ENCODE peak calls at places on chromosomes 11 and 22, in six cellular contexts. One of them, this sample, is unnamed.

GRCh38 chr11:73322111-73322985 is 14.3 kb downstream of the ARHGEF17 start:
- DNase-seq in cardiac muscle cell: peak
- DNase-seq in hepatocyte: no peak
- DNase-seq in brain microvascular endothelial cell: peak
- DNase-seq in fibroblast of mammary gland: peak
- DNase-seq in Caco-2: no peak
- DNase-seq in this sample: no peak

GRCh38 chr11:125772834-125773505 is 5.7 kb downstream of the PATE2 start:
- DNase-seq in Caco-2: no peak
- DNase-seq in hepatocyte: no peak
- DNase-seq in fibroblast of mammary gland: peak
- DNase-seq in cardiac muscle cell: peak
- DNase-seq in brain microvascular endothelial cell: peak
- DNase-seq in this sample: peak

GRCh38 chr22:17871726-17872458 is 97.6 kb upstream of the BID start:
- DNase-seq in brain microvascular endothelial cell: no peak
- DNase-seq in fibroblast of mammary gland: no peak
- DNase-seq in hepatocyte: no peak
- DNase-seq in Caco-2: no peak
- DNase-seq in cardiac muscle cell: no peak
- DNase-seq in this sample: no peak

GRCh38 chr11:19872526-19873135 is 160.0 kb downstream of the NAV2 start:
- DNase-seq in cardiac muscle cell: no peak
- DNase-seq in hepatocyte: no peak
- DNase-seq in brain microvascular endothelial cell: no peak
- DNase-seq in Caco-2: no peak
- DNase-seq in fibroblast of mammary gland: no peak
- DNase-seq in this sample: no peak

GRCh38 chr11:80855975-80856524 is 1415.2 kb upstream of the TENM4 start:
- DNase-seq in hepatocyte: no peak
- DNase-seq in cardiac muscle cell: peak
- DNase-seq in brain microvascular endothelial cell: peak
- DNase-seq in Caco-2: no peak
- DNase-seq in fibroblast of mammary gland: peak
- DNase-seq in this sample: peak

GRCh38 chr11:68579455-68579854 is 104.9 kb upstream of the GAL start:
- DNase-seq in hepatocyte: no peak
- DNase-seq in cardiac muscle cell: no peak
- DNase-seq in Caco-2: no peak
- DNase-seq in brain microvascular endothelial cell: peak
- DNase-seq in fibroblast of mammary gland: peak
- DNase-seq in this sample: no peak

GRCh38 chr11:64090811-64091516 is 55.2 kb downstream of the FLRT1 start:
- DNase-seq in brain microvascular endothelial cell: no peak
- DNase-seq in Caco-2: no peak
- DNase-seq in cardiac muscle cell: peak
- DNase-seq in hepatocyte: no peak
- DNase-seq in fibroblast of mammary gland: peak
- DNase-seq in this sample: no peak

GRCh38 chr11:110715541-110715940 is 3.3 kb upstream of the ARHGAP20 start:
- DNase-seq in brain microvascular endothelial cell: no peak
- DNase-seq in fibroblast of mammary gland: peak
- DNase-seq in cardiac muscle cell: peak
- DNase-seq in Caco-2: no peak
- DNase-seq in hepatocyte: no peak
- DNase-seq in this sample: no peak

GRCh38 chr11:115613986-115614625 is 109.9 kb upstream of the CADM1 start:
- DNase-seq in fibroblast of mammary gland: peak
- DNase-seq in brain microvascular endothelial cell: peak
- DNase-seq in cardiac muscle cell: peak
- DNase-seq in Caco-2: no peak
- DNase-seq in hepatocyte: peak
- DNase-seq in this sample: no peak

GRCh38 chr11:4607782-4608666 is at the start of gene TRIM68:
- DNase-seq in Caco-2: peak
- DNase-seq in cardiac muscle cell: peak
- DNase-seq in fibroblast of mammary gland: peak
- DNase-seq in brain microvascular endothelial cell: peak
- DNase-seq in hepatocyte: peak
- DNase-seq in this sample: peak

GRCh38 chr11:47215366-47215925 is 672 bp downstream of the DDB2 start:
- DNase-seq in Caco-2: no peak
- DNase-seq in brain microvascular endothelial cell: no peak
- DNase-seq in cardiac muscle cell: no peak
- DNase-seq in hepatocyte: no peak
- DNase-seq in fibroblast of mammary gland: no peak
- DNase-seq in this sample: no peak

GRCh38 chr11:68213135-68213515 is at the start of gene KMT5B:
- DNase-seq in cardiac muscle cell: peak
- DNase-seq in Caco-2: no peak
- DNase-seq in fibroblast of mammary gland: peak
- DNase-seq in brain microvascular endothelial cell: peak
- DNase-seq in hepatocyte: peak
- DNase-seq in this sample: no peak

GRCh38 chr22:40541300-40541699 is 95.2 kb downstream of the MRTFA start:
- DNase-seq in brain microvascular endothelial cell: no peak
- DNase-seq in hepatocyte: no peak
- DNase-seq in cardiac muscle cell: no peak
- DNase-seq in Caco-2: no peak
- DNase-seq in fibroblast of mammary gland: no peak
- DNase-seq in this sample: no peak

GRCh38 chr11:78659326-78660319 is 85.0 kb upstream of the NARS2 start:
- DNase-seq in Caco-2: peak
- DNase-seq in fibroblast of mammary gland: no peak
- DNase-seq in hepatocyte: no peak
- DNase-seq in cardiac muscle cell: no peak
- DNase-seq in brain microvascular endothelial cell: no peak
- DNase-seq in this sample: no peak

GRCh38 chr11:60912223-60912850 is 1.6 kb upstream of the TMEM109 start:
- DNase-seq in brain microvascular endothelial cell: no peak
- DNase-seq in Caco-2: peak
- DNase-seq in hepatocyte: no peak
- DNase-seq in fibroblast of mammary gland: no peak
- DNase-seq in cardiac muscle cell: no peak
- DNase-seq in this sample: no peak

DNA sequence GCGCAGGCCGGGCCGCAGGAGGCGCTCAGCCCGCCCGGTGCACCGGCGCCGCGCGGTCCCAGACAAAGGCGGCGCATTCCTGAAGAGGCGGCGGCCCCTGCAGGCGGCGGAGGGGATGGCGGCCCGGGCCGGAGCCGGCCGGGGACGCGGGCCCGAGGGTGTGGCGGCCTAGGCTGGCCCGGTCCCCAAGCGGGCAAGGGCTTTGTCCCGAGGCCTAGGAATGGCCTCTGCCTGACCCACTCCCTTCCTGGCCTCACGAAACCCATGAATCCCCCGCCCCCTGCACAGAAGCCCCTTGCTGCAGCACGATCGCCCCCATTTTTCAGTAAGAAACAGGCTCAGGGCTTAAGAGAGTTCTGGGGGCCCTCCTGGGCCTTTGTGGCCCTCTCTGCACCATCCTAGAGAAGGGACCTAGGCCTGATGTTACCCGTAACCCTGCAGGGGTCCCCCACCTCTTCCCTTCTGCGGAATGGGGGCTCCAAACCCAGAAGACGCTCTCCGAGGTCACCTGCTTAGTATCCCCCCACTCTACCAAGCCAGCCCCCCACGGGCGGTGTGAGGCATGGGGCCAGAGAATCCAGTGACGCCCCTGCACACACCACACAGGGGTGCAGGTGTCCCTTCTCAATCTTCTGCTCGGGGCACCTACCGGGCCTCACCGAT is 363 bp upstream of the RTN4R start:
- DNase-seq in Caco-2: peak
- DNase-seq in hepatocyte: peak
- DNase-seq in brain microvascular endothelial cell: no peak
- DNase-seq in cardiac muscle cell: peak
- DNase-seq in fibroblast of mammary gland: peak
- DNase-seq in this sample: no peak
- H3K4me3 ChIP-seq in Caco-2: peak
- H3K4me3 ChIP-seq in hepatocyte: no peak
- H3K4me3 ChIP-seq in brain microvascular endothelial cell: no peak
- H3K4me3 ChIP-seq in cardiac muscle cell: peak
- H3K4me3 ChIP-seq in fibroblast of mammary gland: no peak
- H3K4me3 ChIP-seq in this sample: peak

GRCh38 chr22:21725956-21726649 is 9.5 kb downstream of the YPEL1 start:
- DNase-seq in Caco-2: no peak
- DNase-seq in cardiac muscle cell: no peak
- DNase-seq in hepatocyte: no peak
- DNase-seq in fibroblast of mammary gland: no peak
- DNase-seq in brain microvascular endothelial cell: no peak
- DNase-seq in this sample: no peak

GRCh38 chr22:21727159-21727558 is 8.4 kb downstream of the YPEL1 start:
- DNase-seq in hepatocyte: no peak
- DNase-seq in brain microvascular endothelial cell: no peak
- DNase-seq in cardiac muscle cell: no peak
- DNase-seq in Caco-2: no peak
- DNase-seq in fibroblast of mammary gland: no peak
- DNase-seq in this sample: no peak

GRCh38 chr22:21727768-21728167 is 7.8 kb downstream of the YPEL1 start:
- DNase-seq in cardiac muscle cell: no peak
- DNase-seq in Caco-2: no peak
- DNase-seq in brain microvascular endothelial cell: no peak
- DNase-seq in fibroblast of mammary gland: no peak
- DNase-seq in hepatocyte: no peak
- DNase-seq in this sample: no peak

GRCh38 chr22:21728270-21728669 is 7.3 kb downstream of the YPEL1 start:
- DNase-seq in brain microvascular endothelial cell: no peak
- DNase-seq in hepatocyte: no peak
- DNase-seq in cardiac muscle cell: no peak
- DNase-seq in Caco-2: no peak
- DNase-seq in fibroblast of mammary gland: no peak
- DNase-seq in this sample: no peak

GRCh38 chr22:21726650-21727049 is 8.9 kb downstream of the YPEL1 start:
- DNase-seq in brain microvascular endothelial cell: no peak
- DNase-seq in hepatocyte: peak
- DNase-seq in fibroblast of mammary gland: no peak
- DNase-seq in Caco-2: peak
- DNase-seq in cardiac muscle cell: no peak
- DNase-seq in this sample: no peak
- TF ChIP-seq CTCF in brain microvascular endothelial cell: peak
- TF ChIP-seq CTCF in hepatocyte: peak
- TF ChIP-seq CTCF in fibroblast of mammary gland: no peak
- TF ChIP-seq CTCF in Caco-2: peak
- TF ChIP-seq CTCF in cardiac muscle cell: no peak
- TF ChIP-seq CTCF in this sample: peak

DNA sequence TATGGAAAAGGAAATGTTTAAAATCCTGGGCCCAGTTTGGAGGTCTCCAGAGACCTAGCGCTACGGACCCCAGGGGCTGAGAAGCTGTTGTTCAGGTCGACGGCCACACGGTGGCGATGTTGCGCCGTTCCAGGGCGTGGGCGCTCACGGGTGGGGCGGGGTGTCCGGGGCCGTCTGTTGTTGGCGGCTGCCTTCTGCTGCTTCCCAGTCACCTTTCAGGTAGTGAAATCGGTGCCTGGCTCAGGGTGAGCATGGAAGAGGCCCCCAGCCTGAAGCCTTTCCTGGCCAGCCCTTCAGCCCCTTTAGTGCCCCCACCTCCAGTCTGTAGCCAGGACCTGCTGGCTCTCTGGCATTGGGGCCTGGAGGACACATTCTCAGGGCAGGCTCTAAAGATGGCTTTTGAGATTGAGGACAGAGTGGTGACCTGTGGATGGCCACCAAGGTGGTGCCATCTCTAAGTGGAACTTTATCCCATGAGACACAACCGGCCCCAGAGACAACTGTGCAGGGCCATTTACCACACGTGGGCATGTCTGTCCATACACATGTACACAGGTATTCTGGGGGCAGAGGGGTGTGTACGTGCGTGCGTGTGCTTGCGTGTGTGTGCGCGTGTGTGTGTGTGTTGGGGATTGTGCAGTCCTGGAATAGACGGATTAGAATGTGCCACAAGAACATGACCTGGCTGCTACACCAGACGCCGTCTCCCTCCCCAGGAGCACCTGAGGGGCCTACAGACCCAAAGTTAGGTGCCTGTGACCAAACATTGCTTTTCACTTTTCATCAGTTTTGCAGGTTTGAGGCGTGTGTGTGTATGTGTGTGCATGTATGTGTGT is 53.8 kb downstream of the ST14 start:
- DNase-seq in brain microvascular endothelial cell: no peak
- DNase-seq in cardiac muscle cell: peak
- DNase-seq in fibroblast of mammary gland: peak
- DNase-seq in hepatocyte: peak
- DNase-seq in Caco-2: peak
- DNase-seq in this sample: no peak
- H3K4me3 ChIP-seq in brain microvascular endothelial cell: no peak
- H3K4me3 ChIP-seq in cardiac muscle cell: no peak
- H3K4me3 ChIP-seq in fibroblast of mammary gland: no peak
- H3K4me3 ChIP-seq in hepatocyte: no peak
- H3K4me3 ChIP-seq in Caco-2: no peak
- H3K4me3 ChIP-seq in this sample: no peak

GRCh38 chr11:66368484-66368883 is 3.1 kb downstream of the SLC29A2 start:
- DNase-seq in Caco-2: no peak
- DNase-seq in fibroblast of mammary gland: no peak
- DNase-seq in cardiac muscle cell: no peak
- DNase-seq in hepatocyte: peak
- DNase-seq in brain microvascular endothelial cell: no peak
- DNase-seq in this sample: no peak

GRCh38 chr11:66367561-66368312 is 3.8 kb downstream of the SLC29A2 start:
- DNase-seq in Caco-2: peak
- DNase-seq in hepatocyte: peak
- DNase-seq in fibroblast of mammary gland: no peak
- DNase-seq in cardiac muscle cell: no peak
- DNase-seq in brain microvascular endothelial cell: no peak
- DNase-seq in this sample: no peak

GRCh38 chr11:66369073-66369894 is 2.3 kb downstream of the SLC29A2 start:
- DNase-seq in Caco-2: no peak
- DNase-seq in hepatocyte: peak
- DNase-seq in fibroblast of mammary gland: no peak
- DNase-seq in cardiac muscle cell: no peak
- DNase-seq in brain microvascular endothelial cell: no peak
- DNase-seq in this sample: no peak

GRCh38 chr11:66373261-66373660 is 1.7 kb upstream of the SLC29A2 start:
- DNase-seq in brain microvascular endothelial cell: no peak
- DNase-seq in hepatocyte: no peak
- DNase-seq in Caco-2: no peak
- DNase-seq in fibroblast of mammary gland: no peak
- DNase-seq in cardiac muscle cell: no peak
- DNase-seq in this sample: no peak

DNA sequence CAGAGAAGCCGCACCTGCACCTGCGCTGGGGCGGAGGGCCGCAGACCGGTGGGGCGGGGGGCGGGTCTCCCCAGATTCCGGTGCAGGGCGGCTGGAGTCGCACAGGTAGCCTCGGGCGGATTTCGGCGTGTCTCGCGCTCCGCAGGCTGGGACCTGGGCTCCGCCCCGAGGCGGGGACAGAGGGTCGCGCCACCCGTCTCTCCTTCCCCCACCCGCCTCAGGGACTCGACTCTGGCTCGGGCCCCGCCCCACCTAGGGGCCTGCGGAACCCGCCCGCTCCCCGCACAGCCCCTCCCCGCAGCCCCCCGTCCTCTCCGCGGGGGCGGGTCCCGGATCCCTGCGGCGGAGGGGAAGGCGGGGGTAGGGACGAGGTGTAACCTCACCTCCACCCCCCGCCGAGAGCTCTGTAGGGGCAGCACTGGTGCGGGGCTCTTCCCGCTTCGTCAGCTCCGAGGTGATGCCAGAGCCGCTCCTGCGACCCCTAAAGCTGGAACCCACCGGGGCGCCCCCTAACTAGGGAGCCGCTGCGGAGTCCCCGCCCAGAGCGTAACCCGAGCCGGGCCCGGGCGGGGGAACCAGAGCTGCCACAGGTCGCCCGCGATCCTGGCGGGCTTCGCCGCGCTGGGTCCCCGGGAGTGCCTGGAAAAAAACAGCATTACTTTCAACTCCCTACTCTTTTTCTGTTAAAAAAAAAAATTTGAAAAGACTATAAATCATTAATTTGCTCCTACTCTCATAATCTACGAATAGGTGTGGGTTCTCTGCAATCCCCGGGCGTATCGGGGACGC is at the start of gene SLC29A2:
- DNase-seq in cardiac muscle cell: no peak
- DNase-seq in fibroblast of mammary gland: no peak
- DNase-seq in hepatocyte: peak
- DNase-seq in brain microvascular endothelial cell: no peak
- DNase-seq in Caco-2: peak
- DNase-seq in this sample: no peak
- TF ChIP-seq CTCF in cardiac muscle cell: no peak
- TF ChIP-seq CTCF in fibroblast of mammary gland: no peak
- TF ChIP-seq CTCF in hepatocyte: no peak
- TF ChIP-seq CTCF in brain microvascular endothelial cell: no peak
- TF ChIP-seq CTCF in Caco-2: no peak
- TF ChIP-seq CTCF in this sample: peak